ENCODE peak calls at places on chromosomes 2 and 18, in four cellular contexts. One of them, this sample, is unnamed. For H3K79me2, the result is how much of the 10 kb centered on the place peaks cover.

GRCh38 chr2:207015901-207016300 is 76.6 kb downstream of the CPO start:
- DNase-seq in K562: no peak
- DNase-seq in OCI-LY7: no peak
- DNase-seq in GM23338: no peak
- DNase-seq in this sample: no peak

GRCh38 chr2:85713836-85714235 is 19.7 kb downstream of the GNLY start:
- DNase-seq in K562: no peak
- DNase-seq in OCI-LY7: no peak
- DNase-seq in GM23338: no peak
- DNase-seq in this sample: no peak

GRCh38 chr2:127620867-127621266 is 25.1 kb upstream of the GPR17 start:
- DNase-seq in K562: no peak
- DNase-seq in OCI-LY7: peak
- DNase-seq in GM23338: no peak
- DNase-seq in this sample: no peak

GRCh38 chr18:47775961-47776360 is 154.5 kb downstream of the SMAD2 start:
- DNase-seq in K562: peak
- DNase-seq in OCI-LY7: no peak
- DNase-seq in GM23338: peak
- DNase-seq in this sample: peak

GRCh38 chr18:36114251-36114650 is 14.9 kb downstream of the SLC39A6 start:
- DNase-seq in K562: no peak
- DNase-seq in OCI-LY7: no peak
- DNase-seq in GM23338: no peak
- DNase-seq in this sample: no peak

GRCh38 chr18:5903386-5903785 is 8.1 kb upstream of the TMEM200C start:
- DNase-seq in K562: no peak
- DNase-seq in OCI-LY7: no peak
- DNase-seq in GM23338: no peak
- DNase-seq in this sample: no peak

GRCh38 chr2:144515694-144516416 is 4.1 kb downstream of the ZEB2 start:
- DNase-seq in K562: peak
- DNase-seq in OCI-LY7: peak
- DNase-seq in GM23338: peak
- DNase-seq in this sample: peak

GRCh38 chr2:191666733-191667132 is 11.2 kb upstream of the NABP1 start:
- DNase-seq in K562: no peak
- DNase-seq in OCI-LY7: no peak
- DNase-seq in GM23338: peak
- DNase-seq in this sample: no peak

GRCh38 chr2:168635065-168635577 is 167.3 kb upstream of the NOSTRIN start:
- DNase-seq in K562: no peak
- DNase-seq in OCI-LY7: no peak
- DNase-seq in GM23338: peak
- DNase-seq in this sample: no peak

GRCh38 chr2:10659898-10660568 is 29.7 kb downstream of the NOL10 start:
- DNase-seq in K562: peak
- DNase-seq in OCI-LY7: no peak
- DNase-seq in GM23338: peak
- DNase-seq in this sample: peak

GRCh38 chr2:203909192-203909945 is 27.2 kb upstream of the ICOS start:
- DNase-seq in K562: peak
- DNase-seq in OCI-LY7: peak
- DNase-seq in GM23338: peak
- DNase-seq in this sample: peak

GRCh38 chr18:1013951-1014350 is 109.3 kb downstream of the ADCYAP1 start:
- DNase-seq in K562: no peak
- DNase-seq in OCI-LY7: no peak
- DNase-seq in GM23338: no peak
- DNase-seq in this sample: no peak

GRCh38 chr18:50659091-50660003 is 99.5 kb downstream of the MAPK4 start:
- DNase-seq in K562: no peak
- DNase-seq in OCI-LY7: no peak
- DNase-seq in GM23338: no peak
- DNase-seq in this sample: no peak

GRCh38 chr2:383173-383572 is 95.3 kb upstream of the ALKAL2 start:
- DNase-seq in K562: no peak
- DNase-seq in OCI-LY7: no peak
- DNase-seq in GM23338: peak
- DNase-seq in this sample: no peak

GRCh38 chr2:101617786-101618185 is 79.7 kb upstream of the MAP4K4 start:
- DNase-seq in K562: no peak
- DNase-seq in OCI-LY7: no peak
- DNase-seq in GM23338: no peak
- DNase-seq in this sample: no peak

GRCh38 chr18:13136056-13136688 is 82.4 kb upstream of the LDLRAD4 start:
- DNase-seq in K562: no peak
- DNase-seq in OCI-LY7: no peak
- DNase-seq in GM23338: no peak
- DNase-seq in this sample: peak

GRCh38 chr2:234835738-234836137 is 116.1 kb upstream of the SH3BP4 start:
- DNase-seq in K562: no peak
- DNase-seq in OCI-LY7: no peak
- DNase-seq in GM23338: no peak
- DNase-seq in this sample: no peak

GRCh38 chr2:222693837-222694236 is 22.4 kb downstream of the MOGAT1 start:
- DNase-seq in K562: peak
- DNase-seq in OCI-LY7: peak
- DNase-seq in GM23338: peak
- DNase-seq in this sample: peak

GRCh38 chr18:13625355-13625754 is 101.0 kb downstream of the FAM210A start:
- DNase-seq in K562: no peak
- DNase-seq in OCI-LY7: no peak
- DNase-seq in GM23338: no peak
- DNase-seq in this sample: no peak

GRCh38 chr2:120863173-120863545 is 127.5 kb downstream of the GLI2 start:
- DNase-seq in K562: no peak
- DNase-seq in OCI-LY7: no peak
- DNase-seq in GM23338: no peak
- DNase-seq in this sample: no peak

GRCh38 chr18:57328665-57329064 is 23.7 kb upstream of the ST8SIA3 start:
- DNase-seq in K562: no peak
- DNase-seq in OCI-LY7: no peak
- DNase-seq in GM23338: no peak
- DNase-seq in this sample: no peak

GRCh38 chr2:241064008-241064801 is 37.9 kb downstream of the MTERF4 start:
- DNase-seq in K562: no peak
- DNase-seq in OCI-LY7: no peak
- DNase-seq in GM23338: peak
- DNase-seq in this sample: peak

GRCh38 chr18:49751427-49752094 is 61.8 kb downstream of the ACAA2 start:
- DNase-seq in K562: no peak
- DNase-seq in OCI-LY7: no peak
- DNase-seq in GM23338: no peak
- DNase-seq in this sample: no peak

GRCh38 chr2:238187618-238188548 is 15.6 kb downstream of the ILKAP start:
- DNase-seq in K562: no peak
- DNase-seq in OCI-LY7: no peak
- DNase-seq in GM23338: no peak
- DNase-seq in this sample: no peak

GRCh38 chr18:27361477-27361876 is 176.4 kb upstream of the CHST9 start:
- DNase-seq in K562: no peak
- DNase-seq in OCI-LY7: no peak
- DNase-seq in GM23338: no peak
- DNase-seq in this sample: no peak

GRCh38 chr2:62578837-62579640 is 73.0 kb upstream of the TMEM17 start:
- DNase-seq in K562: no peak
- DNase-seq in OCI-LY7: no peak
- DNase-seq in GM23338: no peak
- DNase-seq in this sample: no peak

GRCh38 chr2:214378455-214379103 is 32.3 kb upstream of the VWC2L start:
- DNase-seq in K562: no peak
- DNase-seq in OCI-LY7: no peak
- DNase-seq in GM23338: peak
- DNase-seq in this sample: no peak

GRCh38 chr2:69221960-69222751 is 164.9 kb downstream of the GFPT1 start:
- DNase-seq in K562: no peak
- DNase-seq in OCI-LY7: no peak
- DNase-seq in GM23338: no peak
- DNase-seq in this sample: no peak

GRCh38 chr2:240981871-240982800 is 16.3 kb upstream of the SNED1 start:
- DNase-seq in K562: no peak
- DNase-seq in OCI-LY7: no peak
- DNase-seq in GM23338: no peak
- DNase-seq in this sample: no peak

GRCh38 chr18:22221350-22221749 is 52.0 kb downstream of the GATA6 start:
- DNase-seq in K562: no peak
- DNase-seq in OCI-LY7: no peak
- DNase-seq in GM23338: no peak
- DNase-seq in this sample: no peak

GRCh38 chr2:240139666-240140393 is 628 bp downstream of the OTOS start:
- DNase-seq in K562: no peak
- DNase-seq in OCI-LY7: no peak
- DNase-seq in GM23338: peak
- DNase-seq in this sample: peak

GRCh38 chr2:223928113-223929006 is 16.8 kb downstream of the WDFY1 start:
- DNase-seq in K562: no peak
- DNase-seq in OCI-LY7: no peak
- DNase-seq in GM23338: no peak
- DNase-seq in this sample: no peak

GRCh38 chr2:168336786-168337388 is 89.5 kb upstream of the STK39 start:
- DNase-seq in K562: peak
- DNase-seq in OCI-LY7: peak
- DNase-seq in GM23338: peak
- DNase-seq in this sample: peak

GRCh38 chr2:129934044-129934822 is 45.2 kb upstream of the RAB6C start:
- DNase-seq in K562: no peak
- DNase-seq in OCI-LY7: no peak
- DNase-seq in GM23338: peak
- DNase-seq in this sample: no peak

GRCh38 chr2:224145751-224146355 is 106.8 kb upstream of the SERPINE2 start:
- DNase-seq in K562: no peak
- DNase-seq in OCI-LY7: no peak
- DNase-seq in GM23338: no peak
- DNase-seq in this sample: no peak

GRCh38 chr2:172861632-172862031 is 126.0 kb downstream of the RAPGEF4 start:
- DNase-seq in K562: no peak
- DNase-seq in OCI-LY7: no peak
- DNase-seq in GM23338: no peak
- DNase-seq in this sample: no peak

GRCh38 chr2:66771359-66771978 is 336.5 kb downstream of the MEIS1 start:
- DNase-seq in K562: no peak
- DNase-seq in OCI-LY7: no peak
- DNase-seq in GM23338: no peak
- DNase-seq in this sample: no peak

GRCh38 chr2:213766465-213766891 is 482.2 kb downstream of the SPAG16 start:
- DNase-seq in K562: no peak
- DNase-seq in OCI-LY7: peak
- DNase-seq in GM23338: no peak
- DNase-seq in this sample: no peak

GRCh38 chr2:42593282-42593681 is 24.9 kb downstream of the MTA3 start:
- DNase-seq in K562: no peak
- DNase-seq in OCI-LY7: no peak
- DNase-seq in GM23338: no peak
- DNase-seq in this sample: no peak
- H3K79me2 ChIP-seq in K562: under half
- H3K79me2 ChIP-seq in OCI-LY7: half or more
- H3K79me2 ChIP-seq in GM23338: half or more
- H3K79me2 ChIP-seq in this sample: half or more

GRCh38 chr2:9484533-9484932 is 10.2 kb downstream of the IAH1 start:
- DNase-seq in K562: no peak
- DNase-seq in OCI-LY7: no peak
- DNase-seq in GM23338: no peak
- DNase-seq in this sample: no peak
- H3K4me3 ChIP-seq in K562: no peak
- H3K4me3 ChIP-seq in OCI-LY7: no peak
- H3K4me3 ChIP-seq in GM23338: no peak
- H3K4me3 ChIP-seq in this sample: no peak

DNA sequence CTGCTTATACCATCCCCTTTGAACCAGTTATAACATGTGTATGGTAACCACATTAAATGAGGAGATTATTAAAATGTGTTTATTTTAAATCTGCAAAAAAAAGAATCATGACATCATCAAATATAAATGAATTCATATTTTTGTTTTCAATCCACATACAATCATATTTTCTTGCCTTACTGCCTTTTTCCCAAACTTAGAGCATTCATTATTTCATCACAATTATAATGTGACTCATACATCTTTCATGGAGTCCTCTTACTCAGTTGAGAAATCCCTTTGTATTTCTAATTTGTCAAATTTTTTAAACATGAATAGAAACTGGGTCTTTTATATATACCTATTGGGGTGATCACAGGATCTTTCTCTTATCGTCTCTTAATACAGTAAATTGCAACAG is 909.6 kb downstream of the DSC3 start:
- DNase-seq in K562: no peak
- DNase-seq in OCI-LY7: no peak
- DNase-seq in GM23338: no peak
- DNase-seq in this sample: no peak
- H3K27ac ChIP-seq in K562: no peak
- H3K27ac ChIP-seq in OCI-LY7: no peak
- H3K27ac ChIP-seq in GM23338: no peak
- H3K27ac ChIP-seq in this sample: no peak

GRCh38 chr2:18883626-18884456 is 294.5 kb upstream of the NT5C1B start:
- DNase-seq in K562: no peak
- DNase-seq in OCI-LY7: peak
- DNase-seq in GM23338: peak
- DNase-seq in this sample: peak

GRCh38 chr2:18889565-18890332 is 300.4 kb upstream of the NT5C1B start:
- DNase-seq in K562: no peak
- DNase-seq in OCI-LY7: no peak
- DNase-seq in GM23338: no peak
- DNase-seq in this sample: no peak

GRCh38 chr2:18885457-18885856 is 296.1 kb upstream of the NT5C1B start:
- DNase-seq in K562: no peak
- DNase-seq in OCI-LY7: no peak
- DNase-seq in GM23338: no peak
- DNase-seq in this sample: no peak
- H3K79me2 ChIP-seq in K562: under half
- H3K79me2 ChIP-seq in OCI-LY7: under half
- H3K79me2 ChIP-seq in GM23338: under half
- H3K79me2 ChIP-seq in this sample: under half

DNA sequence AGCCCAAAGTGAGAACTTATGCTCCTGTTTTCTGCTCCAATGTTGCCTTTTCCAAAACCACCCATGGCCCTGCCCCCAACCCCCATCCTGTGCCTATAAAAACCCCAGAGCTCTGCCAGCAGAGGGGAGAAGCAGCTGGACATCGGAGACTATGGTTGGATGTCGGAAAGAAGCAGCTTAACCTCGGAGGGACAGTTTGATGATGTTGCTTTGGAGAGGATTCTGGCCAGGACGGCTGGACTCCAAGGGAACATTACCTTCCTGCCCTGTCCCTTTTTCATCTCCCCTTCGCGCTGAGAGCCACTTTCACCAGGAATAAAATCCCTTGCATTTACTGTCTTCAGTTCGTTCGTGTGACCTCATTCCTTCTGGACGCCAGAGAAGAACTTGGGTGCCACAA is 158.4 kb downstream of the PTPRM start:
- DNase-seq in K562: no peak
- DNase-seq in OCI-LY7: no peak
- DNase-seq in GM23338: no peak
- DNase-seq in this sample: no peak
- H3K4me3 ChIP-seq in K562: no peak
- H3K4me3 ChIP-seq in OCI-LY7: no peak
- H3K4me3 ChIP-seq in GM23338: no peak
- H3K4me3 ChIP-seq in this sample: no peak

GRCh38 chr2:37669500-37669899 is 1.9 kb downstream of the CDC42EP3 start:
- DNase-seq in K562: no peak
- DNase-seq in OCI-LY7: no peak
- DNase-seq in GM23338: no peak
- DNase-seq in this sample: no peak
- H3K27ac ChIP-seq in K562: no peak
- H3K27ac ChIP-seq in OCI-LY7: no peak
- H3K27ac ChIP-seq in GM23338: no peak
- H3K27ac ChIP-seq in this sample: no peak